ENCODE peak calls at places on chromosomes 7 and 10, in nine cellular contexts. L is WTC11; J is AG10803; K is Calu3; E is astrocyte of the spinal cord; T is CD4-positive, alpha-beta T cell; Z is lower lobe of right lung; P is heart right ventricle; W is thoracic aorta. Y is an unnamed sample.

GRCh38 chr10:30979956-30980355 is 51.7 kb downstream of the ZNF438 start:
- DNase-seq in L (no peak), J (no peak), K (no peak), E (no peak), T (no peak), Z (no peak), P (no peak), W (no peak), Y (no peak)

GRCh38 chr7:67564978-67565377 is 568.3 kb downstream of the TYW1 start:
- DNase-seq in L (no peak), J (no peak), K (no peak), E (no peak), T (no peak), Z (no peak), P (no peak), W (no peak), Y (no peak)

GRCh38 chr7:137423321-137423720 is 79.8 kb upstream of the PTN start:
- DNase-seq in L (no peak), J (no peak), K (no peak), E (peak), T (no peak), Z (no peak), P (no peak), W (no peak), Y (no peak)

GRCh38 chr10:127196955-127197432 is 603 bp upstream of the INSYN2A start:
- DNase-seq in L (no peak), J (no peak), K (no peak), E (peak), T (no peak), Z (no peak), P (no peak), W (no peak), Y (no peak)

GRCh38 chr7:7251742-7252141 is 69.4 kb downstream of the C1GALT1 start:
- DNase-seq in L (no peak), J (no peak), K (no peak), E (no peak), T (no peak), Z (no peak), P (no peak), W (no peak), Y (no peak)

GRCh38 chr7:47444376-47445098 is 137.4 kb downstream of the TNS3 start:
- DNase-seq in L (no peak), J (peak), K (peak), E (peak), T (no peak), Z (no peak), P (no peak), W (no peak), Y (peak)

GRCh38 chr10:86876748-86877147 is 80.7 kb downstream of the MMRN2 start:
- DNase-seq in L (no peak), J (peak), K (no peak), E (no peak), T (no peak), Z (no peak), P (no peak), W (no peak), Y (peak)

GRCh38 chr7:15197359-15197977 is 294.9 kb upstream of the DGKB start:
- DNase-seq in L (no peak), J (no peak), K (no peak), E (no peak), T (no peak), Z (no peak), P (no peak), W (no peak), Y (no peak)

GRCh38 chr10:131968949-131969348 is 12.8 kb downstream of the BNIP3 start:
- DNase-seq in L (no peak), J (no peak), K (no peak), E (no peak), T (no peak), Z (no peak), P (no peak), W (no peak), Y (no peak)

GRCh38 chr7:45985902-45986301 is 64.8 kb upstream of the IGFBP3 start:
- DNase-seq in L (no peak), J (peak), K (peak), E (peak), T (no peak), Z (no peak), P (no peak), W (no peak), Y (peak)

GRCh38 chr10:69092959-69093850 is 5.3 kb downstream of the SRGN start:
- DNase-seq in L (peak), J (peak), K (peak), E (peak), T (peak), Z (peak), P (peak), W (peak), Y (peak)

GRCh38 chr7:1906087-1906830 is 236.2 kb downstream of the ELFN1 start:
- DNase-seq in L (no peak), J (no peak), K (no peak), E (no peak), T (no peak), Z (peak), P (no peak), W (no peak), Y (no peak)

GRCh38 chr7:2609001-2609411 is 22.8 kb upstream of the TTYH3 start:
- DNase-seq in L (peak), J (no peak), K (no peak), E (peak), T (no peak), Z (no peak), P (no peak), W (no peak), Y (peak)

GRCh38 chr7:101645951-101646350 is 16.9 kb upstream of the MYL10 start:
- DNase-seq in L (no peak), J (no peak), K (no peak), E (no peak), T (no peak), Z (no peak), P (no peak), W (no peak), Y (no peak)

GRCh38 chr7:1928555-1929348 is 258.7 kb downstream of the ELFN1 start:
- DNase-seq in L (no peak), J (no peak), K (peak), E (no peak), T (no peak), Z (peak), P (no peak), W (no peak), Y (no peak)

GRCh38 chr7:121099572-121099971 is 111.1 kb downstream of the CPED1 start:
- DNase-seq in L (no peak), J (no peak), K (no peak), E (no peak), T (no peak), Z (no peak), P (no peak), W (no peak), Y (peak)
- TF ChIP-seq CTCF in L (no peak), J (peak), K (no peak), E (no peak), T (no peak), Z (no peak), P (no peak), W (peak), Y (peak)

GRCh38 chr7:90520484-90520883 is 51.0 kb downstream of the PTTG1IP2 start:
- DNase-seq in L (no peak), J (peak), K (no peak), E (no peak), T (no peak), Z (no peak), P (no peak), W (no peak), Y (peak)
- TF ChIP-seq CTCF in L (no peak), J (peak), K (no peak), E (peak), T (no peak), Z (peak), P (no peak), W (no peak), Y (peak)

GRCh38 chr7:135143874-135144668 is 3.8 kb upstream of the TMEM140 start:
- DNase-seq in L (no peak), J (no peak), K (no peak), E (no peak), T (no peak), Z (no peak), P (peak), W (no peak), Y (no peak)

GRCh38 chr7:135150072-135150782 is 2.4 kb downstream of the TMEM140 start:
- DNase-seq in L (no peak), J (no peak), K (no peak), E (no peak), T (no peak), Z (no peak), P (peak), W (no peak), Y (no peak)

GRCh38 chr7:135151162-135151932 is 3.5 kb downstream of the TMEM140 start:
- DNase-seq in L (no peak), J (no peak), K (no peak), E (no peak), T (no peak), Z (no peak), P (no peak), W (no peak), Y (no peak)

GRCh38 chr7:135147341-135147898 is 452 bp upstream of the TMEM140 start:
- DNase-seq in L (no peak), J (peak), K (no peak), E (peak), T (no peak), Z (no peak), P (peak), W (no peak), Y (peak)

DNA sequence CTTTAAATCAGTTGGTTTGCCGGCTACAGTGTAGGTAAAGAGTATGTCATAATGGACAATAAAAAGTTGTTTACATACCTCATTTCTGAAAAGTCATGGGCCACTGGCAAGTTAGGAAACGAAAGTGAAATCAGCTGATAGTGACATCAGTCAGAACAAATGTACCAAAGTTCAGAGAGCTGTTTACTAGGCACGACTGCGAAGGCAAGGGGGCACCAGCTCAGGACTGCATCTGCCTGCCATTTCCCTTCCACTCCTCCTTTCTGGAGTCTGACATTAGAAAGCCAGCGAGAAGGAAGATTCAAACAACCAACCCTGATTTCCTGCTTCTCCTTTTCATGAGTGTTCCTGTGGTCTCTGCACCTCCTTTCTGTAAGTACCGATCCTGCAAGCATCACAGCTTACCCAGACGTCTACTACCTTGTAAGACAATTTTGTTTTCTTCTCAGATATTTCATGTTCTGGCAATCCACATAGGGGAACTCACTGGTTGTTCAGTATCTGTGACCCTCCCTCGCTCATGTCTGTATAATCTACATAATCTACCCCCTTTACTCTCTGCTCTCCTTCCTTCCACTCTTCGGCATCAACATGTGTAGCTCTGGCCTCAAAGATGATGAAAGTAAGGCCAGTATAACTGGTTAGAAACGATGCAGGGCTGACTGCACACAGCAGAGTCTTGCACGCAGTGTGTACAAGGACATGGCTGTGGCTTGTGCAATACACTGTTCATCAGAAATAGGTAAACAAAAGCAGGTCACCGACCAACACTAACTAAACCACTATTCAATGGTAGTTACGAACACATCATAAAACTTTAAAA is at the start of gene TMEM140:
- DNase-seq in L (no peak), J (peak), K (no peak), E (peak), T (peak), Z (no peak), P (peak), W (no peak), Y (peak)
- TF ChIP-seq CTCF in L (no peak), J (peak), K (no peak), E (no peak), T (no peak), Z (peak), P (no peak), W (no peak), Y (peak)

GRCh38 chr10:71396084-71396713 is 521 bp upstream of the CDH23 start:
- DNase-seq in L (peak), J (no peak), K (peak), E (peak), T (peak), Z (no peak), P (peak), W (no peak), Y (peak)
- TF ChIP-seq CTCF in L (no peak), J (no peak), K (no peak), E (peak), T (no peak), Z (peak), P (peak), W (peak), Y (peak)

GRCh38 chr7:85014936-85015335 is 171.9 kb downstream of the SEMA3D start:
- DNase-seq in L (no peak), J (no peak), K (no peak), E (no peak), T (no peak), Z (no peak), P (no peak), W (no peak), Y (no peak)
- TF ChIP-seq CTCF in L (no peak), J (no peak), K (no peak), E (peak), T (no peak), Z (no peak), P (no peak), W (no peak), Y (peak)

DNA sequence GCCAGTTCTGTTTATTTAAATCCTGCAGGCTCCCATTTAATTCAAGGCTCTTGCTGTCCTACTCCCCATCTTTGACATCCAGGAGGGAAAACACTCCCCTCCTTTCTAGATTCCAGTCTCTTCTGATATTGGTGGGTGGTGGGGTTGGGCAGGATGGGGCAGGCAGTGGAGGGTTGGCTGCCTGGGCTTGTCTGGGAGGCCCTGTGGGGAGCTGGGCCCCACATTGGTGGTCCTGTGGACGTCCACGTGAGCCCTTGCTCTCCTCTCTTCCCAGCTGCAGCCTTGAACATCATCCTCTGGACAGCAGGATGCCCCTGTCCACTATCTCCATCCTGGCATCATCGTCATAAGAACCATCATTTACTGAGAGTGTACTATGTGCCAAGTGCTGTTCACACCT is 108.9 kb upstream of the PCBD1 start:
- DNase-seq in L (no peak), J (no peak), K (no peak), E (no peak), T (no peak), Z (no peak), P (no peak), W (no peak), Y (no peak)
- TF ChIP-seq CTCF in L (no peak), J (no peak), K (no peak), E (no peak), T (no peak), Z (no peak), P (no peak), W (no peak), Y (no peak)

GRCh38 chr7:23713285-23714235 is 3.5 kb downstream of the STK31 start:
- DNase-seq in L (no peak), J (peak), K (peak), E (peak), T (no peak), Z (no peak), P (no peak), W (no peak), Y (peak)

GRCh38 chr7:23714579-23714978 is 4.6 kb downstream of the STK31 start:
- DNase-seq in L (no peak), J (no peak), K (no peak), E (no peak), T (no peak), Z (no peak), P (no peak), W (no peak), Y (no peak)

GRCh38 chr7:23712368-23713284 is 2.6 kb downstream of the STK31 start:
- DNase-seq in L (no peak), J (peak), K (no peak), E (peak), T (no peak), Z (no peak), P (no peak), W (no peak), Y (peak)

GRCh38 chr7:23717788-23718187 is 7.8 kb downstream of the STK31 start:
- DNase-seq in L (no peak), J (no peak), K (no peak), E (no peak), T (no peak), Z (no peak), P (no peak), W (no peak), Y (no peak)

DNA sequence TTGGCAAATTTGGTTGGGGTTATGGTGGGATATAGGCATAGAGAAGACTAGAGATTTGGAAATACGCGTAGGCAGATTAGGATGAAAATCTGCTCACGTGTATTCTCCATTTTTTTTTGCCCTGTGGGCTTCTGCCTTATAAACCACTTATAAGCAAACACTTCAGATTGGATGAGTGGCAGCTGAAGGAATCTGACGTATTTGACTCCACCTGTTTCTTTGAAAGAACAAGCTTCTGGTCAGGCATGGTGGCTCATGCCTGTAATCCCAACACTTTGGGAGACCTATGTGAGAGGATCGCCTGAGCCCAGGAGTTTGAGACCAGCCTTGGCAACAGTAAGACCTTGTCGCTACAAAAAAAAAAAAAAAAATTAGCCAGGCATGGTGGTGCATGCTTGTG is 5.1 kb downstream of the STK31 start:
- DNase-seq in L (no peak), J (no peak), K (no peak), E (no peak), T (no peak), Z (no peak), P (no peak), W (no peak), Y (no peak)
- TF ChIP-seq CTCF in L (no peak), J (no peak), K (no peak), E (no peak), T (no peak), Z (no peak), P (no peak), W (no peak), Y (no peak)

GRCh38 chr7:124784879-124785818 is 19.6 kb upstream of the GPR37 start:
- DNase-seq in L (peak), J (peak), K (peak), E (peak), T (no peak), Z (no peak), P (no peak), W (no peak), Y (peak)
- TF ChIP-seq CTCF in L (peak), J (peak), K (peak), E (peak), T (no peak), Z (peak), P (peak), W (peak), Y (peak)

GRCh38 chr10:71623098-71623985 is 96.2 kb downstream of the C10orf105 start:
- DNase-seq in L (peak), J (peak), K (peak), E (peak), T (no peak), Z (no peak), P (peak), W (no peak), Y (peak)
- TF ChIP-seq CTCF in L (no peak), J (peak), K (peak), E (peak), T (no peak), Z (peak), P (peak), W (no peak), Y (peak)

GRCh38 chr10:12633776-12634390 is 284.5 kb downstream of the CAMK1D start:
- DNase-seq in L (no peak), J (no peak), K (no peak), E (no peak), T (no peak), Z (no peak), P (no peak), W (no peak), Y (no peak)
- TF ChIP-seq CTCF in L (no peak), J (no peak), K (no peak), E (no peak), T (no peak), Z (no peak), P (no peak), W (no peak), Y (peak)